ENCODE peak calls at places on chromosome X, in eight cellular contexts. One of them, this sample, is unnamed.

GRCh38 chrX:129980540-129981206 is 1.8 kb upstream of the BCORL1 start:
- DNase-seq in HuH-7: peak
- DNase-seq in GOT3: no peak
- DNase-seq in activated CD4-positive, alpha-beta T cell treated with anti-CD3 and anti-CD28 coated beads, Interleukin-2, amount 50 U/mL, for 4 hours: peak
- DNase-seq in stimulated activated CD4-positive, alpha-beta T cell treated with anti-CD3 and anti-CD28 coated beads, Interleukin-12 subunit alpha, Interleukin-12 subunit beta, amount 100 ng/mL, for 48 hours: no peak
- DNase-seq in T follicular helper cell: no peak
- DNase-seq in endothelial cell of umbilical vein: peak
- DNase-seq in retina: peak
- DNase-seq in this sample: peak

GRCh38 chrX:134849390-134849789 is 141.4 kb upstream of the SMIM10 start:
- DNase-seq in HuH-7: no peak
- DNase-seq in GOT3: no peak
- DNase-seq in retina: no peak
- DNase-seq in activated CD4-positive, alpha-beta T cell treated with anti-CD3 and anti-CD28 coated beads, Interleukin-2, amount 50 U/mL, for 4 hours: no peak
- DNase-seq in T follicular helper cell: no peak
- DNase-seq in endothelial cell of umbilical vein: no peak
- DNase-seq in stimulated activated CD4-positive, alpha-beta T cell treated with anti-CD3 and anti-CD28 coated beads, Interleukin-12 subunit alpha, Interleukin-12 subunit beta, amount 100 ng/mL, for 48 hours: no peak
- DNase-seq in this sample: no peak

GRCh38 chrX:132375941-132376340 is 112.9 kb downstream of the MBNL3 start:
- DNase-seq in endothelial cell of umbilical vein: peak
- DNase-seq in T follicular helper cell: no peak
- DNase-seq in GOT3: no peak
- DNase-seq in activated CD4-positive, alpha-beta T cell treated with anti-CD3 and anti-CD28 coated beads, Interleukin-2, amount 50 U/mL, for 4 hours: no peak
- DNase-seq in retina: no peak
- DNase-seq in HuH-7: no peak
- DNase-seq in stimulated activated CD4-positive, alpha-beta T cell treated with anti-CD3 and anti-CD28 coated beads, Interleukin-12 subunit alpha, Interleukin-12 subunit beta, amount 100 ng/mL, for 48 hours: no peak
- DNase-seq in this sample: no peak

GRCh38 chrX:110418220-110418856 is 59.7 kb downstream of the RTL9 start:
- DNase-seq in activated CD4-positive, alpha-beta T cell treated with anti-CD3 and anti-CD28 coated beads, Interleukin-2, amount 50 U/mL, for 4 hours: no peak
- DNase-seq in GOT3: no peak
- DNase-seq in endothelial cell of umbilical vein: peak
- DNase-seq in stimulated activated CD4-positive, alpha-beta T cell treated with anti-CD3 and anti-CD28 coated beads, Interleukin-12 subunit alpha, Interleukin-12 subunit beta, amount 100 ng/mL, for 48 hours: no peak
- DNase-seq in HuH-7: peak
- DNase-seq in T follicular helper cell: no peak
- DNase-seq in retina: no peak
- DNase-seq in this sample: peak

GRCh38 chrX:3548743-3549441 is 164.6 kb downstream of the PRKX start:
- DNase-seq in T follicular helper cell: no peak
- DNase-seq in stimulated activated CD4-positive, alpha-beta T cell treated with anti-CD3 and anti-CD28 coated beads, Interleukin-12 subunit alpha, Interleukin-12 subunit beta, amount 100 ng/mL, for 48 hours: no peak
- DNase-seq in HuH-7: no peak
- DNase-seq in retina: peak
- DNase-seq in GOT3: no peak
- DNase-seq in activated CD4-positive, alpha-beta T cell treated with anti-CD3 and anti-CD28 coated beads, Interleukin-2, amount 50 U/mL, for 4 hours: no peak
- DNase-seq in endothelial cell of umbilical vein: peak
- DNase-seq in this sample: no peak

GRCh38 chrX:40068048-40068447 is 29.7 kb downstream of the BCOR start:
- DNase-seq in endothelial cell of umbilical vein: no peak
- DNase-seq in GOT3: no peak
- DNase-seq in T follicular helper cell: no peak
- DNase-seq in activated CD4-positive, alpha-beta T cell treated with anti-CD3 and anti-CD28 coated beads, Interleukin-2, amount 50 U/mL, for 4 hours: no peak
- DNase-seq in stimulated activated CD4-positive, alpha-beta T cell treated with anti-CD3 and anti-CD28 coated beads, Interleukin-12 subunit alpha, Interleukin-12 subunit beta, amount 100 ng/mL, for 48 hours: no peak
- DNase-seq in retina: no peak
- DNase-seq in HuH-7: no peak
- DNase-seq in this sample: no peak

GRCh38 chrX:69232945-69233344 is 67.7 kb upstream of the PJA1 start:
- DNase-seq in T follicular helper cell: no peak
- DNase-seq in HuH-7: no peak
- DNase-seq in retina: no peak
- DNase-seq in endothelial cell of umbilical vein: no peak
- DNase-seq in stimulated activated CD4-positive, alpha-beta T cell treated with anti-CD3 and anti-CD28 coated beads, Interleukin-12 subunit alpha, Interleukin-12 subunit beta, amount 100 ng/mL, for 48 hours: no peak
- DNase-seq in GOT3: no peak
- DNase-seq in activated CD4-positive, alpha-beta T cell treated with anti-CD3 and anti-CD28 coated beads, Interleukin-2, amount 50 U/mL, for 4 hours: no peak
- DNase-seq in this sample: no peak

GRCh38 chrX:36908801-36909403 is 99.3 kb upstream of the FAM47C start:
- DNase-seq in activated CD4-positive, alpha-beta T cell treated with anti-CD3 and anti-CD28 coated beads, Interleukin-2, amount 50 U/mL, for 4 hours: no peak
- DNase-seq in T follicular helper cell: no peak
- DNase-seq in retina: peak
- DNase-seq in endothelial cell of umbilical vein: peak
- DNase-seq in GOT3: no peak
- DNase-seq in HuH-7: peak
- DNase-seq in stimulated activated CD4-positive, alpha-beta T cell treated with anti-CD3 and anti-CD28 coated beads, Interleukin-12 subunit alpha, Interleukin-12 subunit beta, amount 100 ng/mL, for 48 hours: no peak
- DNase-seq in this sample: no peak

GRCh38 chrX:23820235-23820782 is 37.3 kb downstream of the SAT1 start:
- DNase-seq in HuH-7: no peak
- DNase-seq in activated CD4-positive, alpha-beta T cell treated with anti-CD3 and anti-CD28 coated beads, Interleukin-2, amount 50 U/mL, for 4 hours: no peak
- DNase-seq in GOT3: no peak
- DNase-seq in stimulated activated CD4-positive, alpha-beta T cell treated with anti-CD3 and anti-CD28 coated beads, Interleukin-12 subunit alpha, Interleukin-12 subunit beta, amount 100 ng/mL, for 48 hours: no peak
- DNase-seq in endothelial cell of umbilical vein: no peak
- DNase-seq in T follicular helper cell: no peak
- DNase-seq in retina: no peak
- DNase-seq in this sample: no peak

GRCh38 chrX:153919281-153919680 is 6.8 kb downstream of the ARHGAP4 start:
- DNase-seq in GOT3: no peak
- DNase-seq in activated CD4-positive, alpha-beta T cell treated with anti-CD3 and anti-CD28 coated beads, Interleukin-2, amount 50 U/mL, for 4 hours: no peak
- DNase-seq in retina: no peak
- DNase-seq in HuH-7: no peak
- DNase-seq in stimulated activated CD4-positive, alpha-beta T cell treated with anti-CD3 and anti-CD28 coated beads, Interleukin-12 subunit alpha, Interleukin-12 subunit beta, amount 100 ng/mL, for 48 hours: no peak
- DNase-seq in endothelial cell of umbilical vein: no peak
- DNase-seq in T follicular helper cell: no peak
- DNase-seq in this sample: no peak

GRCh38 chrX:136183917-136184316 is 36.6 kb downstream of the FHL1 start:
- DNase-seq in activated CD4-positive, alpha-beta T cell treated with anti-CD3 and anti-CD28 coated beads, Interleukin-2, amount 50 U/mL, for 4 hours: no peak
- DNase-seq in T follicular helper cell: no peak
- DNase-seq in HuH-7: no peak
- DNase-seq in retina: no peak
- DNase-seq in stimulated activated CD4-positive, alpha-beta T cell treated with anti-CD3 and anti-CD28 coated beads, Interleukin-12 subunit alpha, Interleukin-12 subunit beta, amount 100 ng/mL, for 48 hours: no peak
- DNase-seq in endothelial cell of umbilical vein: no peak
- DNase-seq in GOT3: no peak
- DNase-seq in this sample: no peak

GRCh38 chrX:112901821-112902732 is 61.4 kb upstream of the AMOT start:
- DNase-seq in T follicular helper cell: no peak
- DNase-seq in retina: peak
- DNase-seq in endothelial cell of umbilical vein: no peak
- DNase-seq in GOT3: no peak
- DNase-seq in activated CD4-positive, alpha-beta T cell treated with anti-CD3 and anti-CD28 coated beads, Interleukin-2, amount 50 U/mL, for 4 hours: no peak
- DNase-seq in HuH-7: no peak
- DNase-seq in stimulated activated CD4-positive, alpha-beta T cell treated with anti-CD3 and anti-CD28 coated beads, Interleukin-12 subunit alpha, Interleukin-12 subunit beta, amount 100 ng/mL, for 48 hours: no peak
- DNase-seq in this sample: peak

GRCh38 chrX:141924293-141924692 is 20.6 kb downstream of the MAGEC1 start:
- DNase-seq in stimulated activated CD4-positive, alpha-beta T cell treated with anti-CD3 and anti-CD28 coated beads, Interleukin-12 subunit alpha, Interleukin-12 subunit beta, amount 100 ng/mL, for 48 hours: no peak
- DNase-seq in retina: no peak
- DNase-seq in endothelial cell of umbilical vein: no peak
- DNase-seq in activated CD4-positive, alpha-beta T cell treated with anti-CD3 and anti-CD28 coated beads, Interleukin-2, amount 50 U/mL, for 4 hours: no peak
- DNase-seq in HuH-7: no peak
- DNase-seq in GOT3: no peak
- DNase-seq in T follicular helper cell: no peak
- DNase-seq in this sample: no peak

GRCh38 chrX:103343105-103343504 is 13.1 kb downstream of the TCEAL7 start:
- DNase-seq in stimulated activated CD4-positive, alpha-beta T cell treated with anti-CD3 and anti-CD28 coated beads, Interleukin-12 subunit alpha, Interleukin-12 subunit beta, amount 100 ng/mL, for 48 hours: no peak
- DNase-seq in HuH-7: peak
- DNase-seq in retina: no peak
- DNase-seq in GOT3: no peak
- DNase-seq in T follicular helper cell: peak
- DNase-seq in activated CD4-positive, alpha-beta T cell treated with anti-CD3 and anti-CD28 coated beads, Interleukin-2, amount 50 U/mL, for 4 hours: peak
- DNase-seq in endothelial cell of umbilical vein: peak
- DNase-seq in this sample: peak

This sample was measured in nephron progenitor cell.